ENCODE peak calls at places on chromosomes 7 and 10, in nine cellular contexts. T is GM10248; S is GM06990; B is cardiac fibroblast; F is NCI-H2081 treated with DMSO at 0.1 percent for 48 hours; D is mesothelial cell of epicardium; L is PC-3; W is GM04504; H is stimulated activated CD4-positive, alpha-beta T cell treated with anti-CD3 and anti-CD28 coated beads, Interleukin-15, amount 100 ng/mL, for 24 hours. M is an unnamed sample.

GRCh38 chr10:125002044-125002422 is 60.1 kb downstream of the ZRANB1 start:
- DNase-seq in T (no peak), S (no peak), B (no peak), F (no peak), D (no peak), L (no peak), W (no peak), H (no peak), M (no peak)

GRCh38 chr10:14553434-14553833 is 221.3 kb downstream of the FAM107B start:
- DNase-seq in T (no peak), S (no peak), B (peak), F (no peak), D (no peak), L (peak), W (peak), H (no peak), M (peak)

GRCh38 chr7:99766484-99767099 is 17.4 kb downstream of the CYP3A4 start:
- DNase-seq in T (no peak), S (no peak), B (no peak), F (no peak), D (no peak), L (peak), W (no peak), H (no peak), M (no peak)

GRCh38 chr10:14604181-14605142 is 170.2 kb downstream of the FAM107B start:
- DNase-seq in T (peak), S (peak), B (peak), F (no peak), D (peak), L (peak), W (peak), H (peak), M (peak)

GRCh38 chr10:63268139-63268797 is 135.1 kb downstream of the NRBF2 start:
- DNase-seq in T (no peak), S (no peak), B (peak), F (no peak), D (no peak), L (no peak), W (no peak), H (no peak), M (no peak)

GRCh38 chr7:43362652-43363428 is 220.1 kb upstream of the STK17A start:
- DNase-seq in T (no peak), S (no peak), B (peak), F (no peak), D (peak), L (peak), W (peak), H (no peak), M (no peak)

GRCh38 chr7:99623091-99623693 is 6.4 kb downstream of the ZSCAN25 start:
- DNase-seq in T (no peak), S (no peak), B (no peak), F (no peak), D (no peak), L (no peak), W (no peak), H (peak), M (no peak)

GRCh38 chr10:46006219-46006618 is 24.2 kb downstream of the NCOA4 start:
- DNase-seq in T (no peak), S (no peak), B (peak), F (no peak), D (no peak), L (peak), W (peak), H (no peak), M (peak)

GRCh38 chr7:155382802-155383171 is 75.1 kb upstream of the EN2 start:
- DNase-seq in T (no peak), S (no peak), B (no peak), F (no peak), D (no peak), L (no peak), W (no peak), H (no peak), M (no peak)

GRCh38 chr10:91932737-91933136 is 9.2 kb downstream of the BTAF1 start:
- DNase-seq in T (no peak), S (no peak), B (no peak), F (no peak), D (no peak), L (no peak), W (no peak), H (no peak), M (no peak)

GRCh38 chr7:100510437-100511239 is 26.9 kb downstream of the NYAP1 start:
- DNase-seq in T (no peak), S (no peak), B (no peak), F (no peak), D (no peak), L (no peak), W (no peak), H (no peak), M (no peak)

GRCh38 chr10:121696854-121697253 is 98.6 kb upstream of the FGFR2 start:
- DNase-seq in T (peak), S (no peak), B (no peak), F (no peak), D (no peak), L (peak), W (no peak), H (peak), M (no peak)

GRCh38 chr10:14687340-14687739 is 87.4 kb downstream of the FAM107B start:
- DNase-seq in T (no peak), S (no peak), B (no peak), F (no peak), D (no peak), L (peak), W (no peak), H (no peak), M (no peak)

GRCh38 chr10:110415809-110416208 is 81.9 kb upstream of the DUSP5 start:
- DNase-seq in T (no peak), S (no peak), B (no peak), F (no peak), D (no peak), L (no peak), W (no peak), H (no peak), M (no peak)

GRCh38 chr10:133379152-133379800 is at the start of gene PAOX:
- DNase-seq in T (peak), S (peak), B (peak), F (no peak), D (peak), L (no peak), W (no peak), H (peak), M (no peak)